ENCODE peak calls at places on chromosomes 3 and 15, in nine cellular contexts. Q, V, G, T, I, O, Z, U and W are unnamed samples.

GRCh38 chr3:26964313-26964712 is 341.7 kb downstream of the LRRC3B start:
- DNase-seq in Q (no peak), V (no peak), G (no peak), T (no peak), I (no peak), O (no peak), Z (no peak), U (no peak), W (no peak)

GRCh38 chr3:32239638-32240550 is 1.4 kb downstream of the CMTM8 start:
- DNase-seq in Q (peak; percentile 68), V (no peak), G (peak; percentile 52), T (no peak), I (no peak), O (peak; percentile 77), Z (peak; percentile 57), U (peak; percentile 29), W (peak; percentile 63)

GRCh38 chr3:15476378-15476777 is 45.1 kb downstream of the COLQ start:
- DNase-seq in Q (peak; percentile 17), V (peak; percentile 15), G (no peak), T (no peak), I (no peak), O (no peak), Z (peak; percentile 19), U (no peak), W (no peak)

GRCh38 chr15:90680371-90680935 is 36.7 kb upstream of the BLM start:
- DNase-seq in Q (peak; percentile 85), V (peak; percentile 85), G (no peak), T (no peak), I (peak; percentile 92), O (no peak), Z (peak; percentile 85), U (no peak), W (no peak)

GRCh38 chr3:107578523-107578922 is 55.8 kb downstream of the BBX start:
- DNase-seq in Q (no peak), V (no peak), G (no peak), T (no peak), I (no peak), O (no peak), Z (no peak), U (no peak), W (no peak)

GRCh38 chr3:69504232-69504631 is 118.3 kb upstream of the FRMD4B start:
- DNase-seq in Q (peak; percentile 70), V (no peak), G (no peak), T (no peak), I (no peak), O (no peak), Z (peak; percentile 36), U (no peak), W (no peak)

GRCh38 chr3:122974764-122975162 is 52.8 kb downstream of the SEMA5B start:
- DNase-seq in Q (peak; percentile 62), V (peak; percentile 23), G (no peak), T (no peak), I (no peak), O (no peak), Z (peak; percentile 72), U (no peak), W (no peak)

GRCh38 chr15:78540955-78541743 is 905 bp downstream of the PSMA4 start:
- DNase-seq in Q (peak; percentile 34), V (no peak), G (peak; percentile 42), T (no peak), I (no peak), O (peak; percentile 53), Z (peak; percentile 4), U (no peak), W (peak; percentile 36)

GRCh38 chr15:39320886-39321285 is 260.0 kb upstream of the THBS1 start:
- DNase-seq in Q (no peak), V (no peak), G (no peak), T (no peak), I (no peak), O (no peak), Z (no peak), U (no peak), W (no peak)
- TF ChIP-seq CTCF in Q (no peak), V (no peak), G (no peak), T (no peak), I (no peak), O (no peak), Z (no peak), U (no peak), W (no peak)

DNA sequence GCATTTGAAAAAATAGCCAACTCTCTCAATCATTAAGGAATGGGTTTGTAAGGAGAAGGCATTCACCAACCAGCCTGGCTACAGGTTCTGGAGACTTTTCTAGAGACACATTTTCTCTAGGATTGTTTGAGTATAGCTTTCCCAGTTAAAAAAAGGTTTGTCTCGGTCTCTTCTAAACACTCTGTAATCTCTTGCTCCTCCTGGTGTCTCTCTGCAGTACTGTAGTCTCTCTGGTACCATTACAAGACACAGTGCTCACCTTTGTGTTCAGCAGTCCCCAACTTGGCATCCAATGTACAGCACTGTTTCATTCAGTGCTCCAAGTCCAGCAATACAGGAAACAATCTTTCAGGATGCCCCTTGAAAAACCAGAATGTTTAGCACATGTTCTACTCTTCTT is 534.4 kb downstream of the ZNF385D start:
- DNase-seq in Q (peak; percentile 2), V (peak; percentile 10), G (no peak), T (no peak), I (no peak), O (no peak), Z (peak; percentile 8), U (no peak), W (no peak)
- TF ChIP-seq CTCF in Q (peak; percentile 25), V (peak; percentile 28), G (no peak), T (no peak), I (peak; percentile 34), O (peak; percentile 37), Z (peak; percentile 45), U (no peak), W (peak; percentile 17)

DNA sequence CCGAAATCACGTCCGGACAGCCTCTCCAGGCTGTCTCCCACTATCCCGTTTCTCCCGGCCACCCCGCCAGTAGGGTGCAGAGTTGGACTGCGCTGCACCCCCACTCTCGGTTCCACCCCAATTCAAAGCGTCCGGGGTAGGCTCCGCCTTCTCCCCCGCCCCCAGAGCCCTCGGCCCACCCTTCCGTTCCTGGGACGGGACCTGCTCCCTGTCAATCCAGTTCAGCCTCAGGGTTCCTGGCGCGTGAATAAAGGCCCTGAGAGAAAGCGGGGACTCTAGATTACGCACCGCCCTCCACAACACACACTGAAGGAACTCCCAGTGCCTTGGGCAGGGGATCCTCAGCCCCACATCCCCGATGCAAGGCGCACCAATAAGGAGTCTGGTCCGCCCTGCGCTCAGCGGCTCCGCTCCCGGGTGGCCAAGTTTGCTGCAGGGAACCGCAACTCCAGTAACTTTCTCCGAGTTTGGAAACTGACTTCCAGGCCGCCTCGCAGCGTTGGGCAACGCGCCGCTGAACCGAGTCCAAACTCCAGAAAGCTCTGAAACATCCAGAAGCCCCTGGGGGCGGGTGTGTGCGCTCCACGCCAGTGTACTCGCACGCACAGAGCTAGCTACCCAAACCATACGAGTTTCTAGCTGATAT is 1.9 kb downstream of the ADAMTS9 start:
- DNase-seq in Q (peak; percentile 98), V (peak; percentile 94), G (peak; percentile 28), T (peak; percentile 91), I (peak; percentile 67), O (peak; percentile 92), Z (peak; percentile 97), U (no peak), W (no peak)
- TF ChIP-seq CTCF in Q (peak; percentile 63), V (peak; percentile 43), G (no peak), T (peak; percentile 10), I (peak; percentile 50), O (peak; percentile 51), Z (peak; percentile 30), U (no peak), W (no peak)

DNA sequence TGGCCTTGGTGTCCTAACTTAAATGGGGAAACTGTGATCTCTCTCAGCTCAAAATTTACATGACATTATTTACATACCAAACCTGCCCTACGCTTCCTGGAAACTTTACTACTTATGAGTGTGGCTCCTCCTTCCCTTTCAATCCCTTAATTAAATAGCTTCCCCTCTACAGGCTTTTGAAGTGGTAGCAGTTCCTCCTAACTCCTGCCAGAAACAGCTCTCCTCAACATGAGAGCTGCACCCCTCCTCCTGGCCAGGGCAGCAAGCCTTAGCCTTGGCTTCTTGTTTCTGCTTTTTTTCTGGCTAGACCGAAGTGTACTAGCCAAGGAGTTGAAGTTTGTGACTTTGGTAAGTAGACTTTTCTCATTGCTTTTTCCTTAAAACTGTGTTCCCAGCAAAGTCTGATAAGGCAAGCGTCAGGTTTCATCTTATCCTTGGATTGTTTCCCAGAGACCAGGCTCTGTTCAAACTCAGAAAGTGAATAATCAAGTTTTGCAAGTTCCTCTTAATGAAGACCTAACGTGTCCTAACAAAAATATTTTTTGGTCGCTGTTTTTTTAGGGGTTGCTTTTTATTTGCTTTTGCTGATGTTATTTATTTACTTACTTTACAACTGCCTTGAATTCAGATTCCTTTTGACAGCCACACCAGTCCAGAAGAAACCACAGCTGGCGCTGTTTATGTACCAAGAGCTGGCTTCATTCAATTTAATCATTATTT is at the start of gene ACP3:
- DNase-seq in Q (peak; percentile 93), V (peak; percentile 63), G (peak; percentile 15), T (peak; percentile 53), I (peak; percentile 62), O (no peak), Z (peak; percentile 97), U (no peak), W (no peak)
- TF ChIP-seq CTCF in Q (no peak), V (no peak), G (no peak), T (no peak), I (no peak), O (no peak), Z (no peak), U (no peak), W (no peak)

DNA sequence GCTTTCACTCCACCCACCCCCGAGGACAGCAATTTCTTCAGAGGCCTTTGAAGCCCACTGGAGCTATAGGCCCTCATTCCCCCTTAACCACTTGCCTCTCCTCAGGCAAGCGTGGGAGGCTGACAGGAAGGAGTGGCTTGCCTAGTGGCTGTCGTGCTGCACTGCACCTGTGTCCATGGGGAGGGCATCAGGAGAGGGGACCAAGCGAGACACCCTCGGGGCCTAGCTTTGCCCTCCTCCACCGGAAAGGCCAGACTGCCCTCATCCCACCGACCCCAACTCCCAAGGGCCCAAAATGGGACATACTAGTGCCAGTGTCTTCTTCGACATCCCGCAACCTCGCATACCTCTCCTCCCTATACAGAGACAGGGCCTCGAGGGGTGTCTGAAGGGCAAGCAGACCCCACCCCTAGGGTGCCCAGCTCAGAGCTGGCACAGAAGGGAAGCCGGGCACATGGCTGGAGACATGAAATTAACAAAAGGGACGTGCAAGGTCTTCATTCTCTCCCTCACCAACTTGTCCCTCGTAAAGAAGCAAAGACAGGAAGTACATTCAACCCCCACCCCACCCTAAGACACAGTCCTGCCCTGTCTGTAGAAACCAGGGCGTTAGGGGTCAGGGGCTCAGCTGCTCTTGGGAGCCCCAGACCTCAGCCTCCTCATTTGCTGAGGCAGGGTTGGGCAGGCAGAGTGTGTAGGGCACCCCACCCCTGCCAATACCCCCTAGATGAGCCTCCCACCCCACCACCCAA is 24.3 kb downstream of the VIPR1 start:
- DNase-seq in Q (no peak), V (no peak), G (peak; percentile 68), T (no peak), I (no peak), O (no peak), Z (no peak), U (peak; percentile 42), W (no peak)
- TF ChIP-seq CTCF in Q (no peak), V (no peak), G (no peak), T (no peak), I (no peak), O (no peak), Z (no peak), U (peak; percentile 36), W (no peak)

GRCh38 chr15:31254431-31255175 is 72.0 kb upstream of the KLF13 start:
- DNase-seq in Q (peak; percentile 82), V (peak; percentile 76), G (no peak), T (no peak), I (peak; percentile 92), O (no peak), Z (peak; percentile 74), U (no peak), W (no peak)
- TF ChIP-seq CTCF in Q (peak; percentile 22), V (no peak), G (no peak), T (no peak), I (peak; percentile 7), O (peak; percentile 27), Z (no peak), U (no peak), W (no peak)